ENCODE peak calls at places on chromosomes 4 and X, in five cellular contexts. Z is bronchial epithelial cell, T is thoracic aorta, S is tibial artery, Q is HFFc6. U is an unnamed sample.

GRCh38 chr4:52126946-52127345 is 75.8 kb downstream of the SPATA18 start:
- DNase-seq in T (no peak), Q (no peak), S (no peak), Z (peak; percentile 15), U (no peak)

GRCh38 chr4:17468638-17469221 is 43.2 kb downstream of the QDPR start:
- DNase-seq in Z (no peak), T (no peak), S (no peak), Q (peak; percentile 39), U (no peak)

GRCh38 chr4:10333942-10334341 is 123.3 kb downstream of the ZNF518B start:
- DNase-seq in T (no peak), Q (no peak), S (no peak), Z (peak; percentile 74), U (no peak)

GRCh38 chr4:159209249-159209648 is 106.4 kb downstream of the RAPGEF2 start:
- DNase-seq in Q (no peak), Z (no peak), T (no peak), S (no peak), U (no peak)

GRCh38 chr4:88195666-88196365 is 37.4 kb upstream of the ABCG2 start:
- DNase-seq in Z (no peak), S (no peak), T (no peak), Q (no peak), U (no peak)

GRCh38 chr4:2745516-2745915 is 10.6 kb downstream of the TNIP2 start:
- DNase-seq in S (no peak), Q (no peak), T (no peak), Z (no peak), U (no peak)

GRCh38 chrX:88416965-88417364 is 330.1 kb upstream of the CPXCR1 start:
- DNase-seq in T (no peak), S (no peak), Q (no peak), Z (no peak), U (no peak)

GRCh38 chr4:1383728-1384591 is 22.3 kb downstream of the NKX1-1 start:
- DNase-seq in Z (no peak), Q (no peak), T (no peak), S (no peak), U (no peak)

GRCh38 chr4:104752337-104752736 is 257.6 kb upstream of the CXXC4 start:
- DNase-seq in T (no peak), Q (no peak), Z (peak; percentile 47), S (no peak), U (no peak)

GRCh38 chrX:26653050-26653449 is 437.1 kb downstream of the MAGEB5 start:
- DNase-seq in T (no peak), Z (no peak), Q (no peak), S (no peak), U (no peak)

GRCh38 chrX:26651755-26652154 is 435.8 kb downstream of the MAGEB5 start:
- DNase-seq in Z (peak; percentile 1), Q (no peak), S (no peak), T (no peak), U (no peak)

GRCh38 chrX:26649534-26649933 is 433.6 kb downstream of the MAGEB5 start:
- DNase-seq in S (no peak), Q (no peak), Z (peak; percentile 7), T (no peak), U (no peak)
- TF ChIP-seq CTCF in S (no peak), Q (peak; percentile 72), Z (peak; percentile 28), T (no peak), U (no peak)

DNA sequence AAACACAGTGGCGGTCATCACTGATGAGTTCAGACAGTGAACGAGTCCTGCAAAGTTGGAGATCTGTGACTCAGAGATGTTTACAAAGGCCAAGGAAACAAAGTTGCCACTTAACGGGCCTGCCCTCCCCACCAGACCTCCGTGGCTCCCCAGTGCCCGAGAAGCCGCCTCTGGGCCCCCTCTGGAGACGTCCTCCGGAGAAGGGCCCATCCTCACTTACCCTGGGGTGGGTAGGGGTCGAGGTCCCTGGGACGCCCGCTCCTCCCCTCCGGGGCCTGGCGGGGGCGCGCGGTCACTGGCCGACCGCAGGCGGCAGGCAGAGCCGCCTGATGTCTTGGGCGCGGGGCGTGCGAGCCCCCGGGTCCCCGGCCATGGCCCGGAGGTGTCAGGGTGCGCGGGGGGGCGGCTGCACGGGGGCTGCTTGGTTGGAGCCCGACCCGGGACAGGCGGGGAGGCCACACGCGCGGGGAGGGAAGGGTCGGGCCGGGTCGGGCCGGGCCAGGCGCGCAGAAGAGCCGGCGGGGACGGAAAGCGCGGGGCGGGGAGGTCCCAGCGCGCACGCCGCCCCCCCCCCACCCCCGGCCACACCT is 590 bp downstream of the DHRSX start:
- DNase-seq in T (no peak), Q (peak; percentile 50), S (peak; percentile 28), Z (peak; percentile 55), U (peak; percentile 33)
- TF ChIP-seq CTCF in T (no peak), Q (peak; percentile 31), S (no peak), Z (no peak), U (no peak)

GRCh38 chr4:7629855-7630254 is 195.1 kb upstream of the PSAPL1 start:
- DNase-seq in T (no peak), Z (no peak), Q (no peak), S (no peak), U (no peak)
- TF ChIP-seq CTCF in T (no peak), Z (no peak), Q (no peak), S (no peak), U (no peak)

GRCh38 chrX:23103546-23103945 is 103.8 kb downstream of the DDX53 start:
- DNase-seq in S (no peak), Z (no peak), T (no peak), Q (no peak), U (no peak)
- TF ChIP-seq CTCF in S (no peak), Z (no peak), T (no peak), Q (no peak), U (no peak)

GRCh38 chrX:101460669-101461068 is 24.6 kb upstream of the ARMCX4 start:
- DNase-seq in S (no peak), T (no peak), Q (no peak), Z (peak; percentile 5), U (no peak)

DNA sequence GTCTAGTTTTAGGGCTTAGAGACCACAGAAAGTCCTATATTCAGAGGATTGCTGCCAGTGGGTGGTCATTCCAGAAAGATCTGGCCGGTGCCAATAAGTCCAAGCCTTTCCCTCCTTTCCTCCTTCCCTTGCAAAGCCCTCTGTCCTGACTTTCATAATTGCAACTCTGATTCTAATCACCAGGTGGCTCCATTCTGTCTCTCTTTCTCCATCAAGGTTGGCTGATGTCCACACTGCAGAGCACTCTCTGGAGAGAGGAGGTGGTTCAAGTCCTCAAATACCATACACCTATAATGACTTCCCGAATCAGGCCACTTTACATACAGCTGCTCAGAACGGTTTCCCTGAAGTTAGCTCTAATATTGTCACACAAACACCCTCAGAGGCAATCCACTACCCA is 22.4 kb upstream of the ARMCX4 start:
- DNase-seq in Z (peak; percentile 31), S (no peak), T (no peak), Q (peak; percentile 20), U (no peak)
- TF ChIP-seq CTCF in Z (peak; percentile 38), S (no peak), T (no peak), Q (peak; percentile 52), U (no peak)

U was measured in gastrocnemius medialis.